ENCODE peak calls at places on chromosome 15, in seven cellular contexts. Z is SK-N-SH, G is HCT116, W is GM12878, O is H1, S is HepG2, Y is K562. U is an unnamed sample.

GRCh38 chr15:31365032-31365654 is 38.5 kb downstream of the KLF13 start:
- DNase-seq in Z (no peak), G (no peak), W (no peak), O (no peak), S (no peak), Y (no peak), U (no peak)

GRCh38 chr15:91989821-91990220 is 136.3 kb downstream of the SLCO3A1 start:
- DNase-seq in Z (no peak), G (no peak), W (no peak), O (no peak), S (no peak), Y (no peak), U (no peak)

GRCh38 chr15:48062476-48062875 is 58.3 kb upstream of the SLC24A5 start:
- DNase-seq in Z (peak), G (no peak), W (no peak), O (no peak), S (no peak), Y (no peak), U (no peak)

GRCh38 chr15:68203956-68204355 is 1.2 kb downstream of the CALML4 start:
- DNase-seq in Z (no peak), G (no peak), W (no peak), O (no peak), S (no peak), Y (no peak), U (no peak)

GRCh38 chr15:77838595-77838994 is 205.9 kb upstream of the LINGO1 start:
- DNase-seq in Z (no peak), G (no peak), W (no peak), O (no peak), S (no peak), Y (no peak), U (no peak)

GRCh38 chr15:61141497-61142125 is 87.5 kb downstream of the RORA start:
- DNase-seq in Z (no peak), G (no peak), W (no peak), O (no peak), S (no peak), Y (no peak), U (no peak)

GRCh38 chr15:63079938-63080626 is 37.5 kb downstream of the TPM1 start:
- DNase-seq in Z (no peak), G (peak), W (no peak), O (no peak), S (peak), Y (no peak), U (no peak)

GRCh38 chr15:69881310-69881660 is 216.4 kb downstream of the TLE3 start:
- DNase-seq in Z (no peak), G (no peak), W (peak), O (no peak), S (no peak), Y (no peak), U (no peak)

GRCh38 chr15:89116404-89116803 is 28.1 kb downstream of the ABHD2 start:
- DNase-seq in Z (no peak), G (no peak), W (no peak), O (no peak), S (no peak), Y (no peak), U (no peak)

GRCh38 chr15:39283531-39283930 is 297.3 kb upstream of the THBS1 start:
- DNase-seq in Z (no peak), G (no peak), W (no peak), O (no peak), S (no peak), Y (no peak), U (no peak)

GRCh38 chr15:33975023-33975565 is 6.8 kb downstream of the CHRM5 start:
- DNase-seq in Z (no peak), G (no peak), W (no peak), O (no peak), S (no peak), Y (no peak), U (no peak)

GRCh38 chr15:89401636-89402252 is 67.1 kb upstream of the POLG start:
- DNase-seq in Z (no peak), G (no peak), W (no peak), O (no peak), S (no peak), Y (no peak), U (no peak)

GRCh38 chr15:74264081-74264501 is 28.0 kb downstream of the CCDC33 start:
- DNase-seq in Z (no peak), G (no peak), W (no peak), O (no peak), S (no peak), Y (no peak), U (no peak)

GRCh38 chr15:74869726-74870407 is 3.3 kb downstream of the SCAMP2 start:
- DNase-seq in Z (peak), G (no peak), W (peak), O (no peak), S (no peak), Y (no peak), U (no peak)

GRCh38 chr15:73127302-73127936 is 75.2 kb downstream of the NEO1 start:
- DNase-seq in Z (peak), G (peak), W (peak), O (no peak), S (peak), Y (peak), U (peak)

GRCh38 chr15:55710286-55710685 is 32.7 kb downstream of the PRTG start:
- DNase-seq in Z (no peak), G (no peak), W (no peak), O (no peak), S (no peak), Y (no peak), U (no peak)

GRCh38 chr15:63198752-63199250 is 9.4 kb downstream of the RAB8B start:
- DNase-seq in Z (no peak), G (no peak), W (no peak), O (no peak), S (no peak), Y (no peak), U (no peak)

GRCh38 chr15:26157081-26157480 is 294.0 kb upstream of the ATP10A start:
- DNase-seq in Z (peak), G (no peak), W (no peak), O (no peak), S (no peak), Y (no peak), U (no peak)

GRCh38 chr15:31324739-31325431 is 1.8 kb upstream of the KLF13 start:
- DNase-seq in Z (no peak), G (no peak), W (no peak), O (no peak), S (no peak), Y (no peak), U (no peak)

GRCh38 chr15:69380100-69380725 is 33.9 kb upstream of the KIF23 start:
- DNase-seq in Z (no peak), G (no peak), W (no peak), O (no peak), S (peak), Y (peak), U (no peak)

GRCh38 chr15:90603893-90604292 is 74.2 kb downstream of the CRTC3 start:
- DNase-seq in Z (no peak), G (no peak), W (no peak), O (no peak), S (no peak), Y (no peak), U (peak)

GRCh38 chr15:85554852-85555521 is 174.6 kb downstream of the AKAP13 start:
- DNase-seq in Z (no peak), G (no peak), W (no peak), O (no peak), S (no peak), Y (no peak), U (no peak)

GRCh38 chr15:89088605-89089315 is 504 bp downstream of the ABHD2 start:
- DNase-seq in Z (no peak), G (no peak), W (no peak), O (no peak), S (no peak), Y (no peak), U (no peak)

GRCh38 chr15:38320181-38320580 is 67.5 kb downstream of the SPRED1 start:
- DNase-seq in Z (no peak), G (no peak), W (no peak), O (no peak), S (no peak), Y (no peak), U (no peak)

GRCh38 chr15:74937226-74937601 is 659 bp downstream of the COX5A start:
- DNase-seq in Z (no peak), G (no peak), W (no peak), O (no peak), S (no peak), Y (no peak), U (no peak)

GRCh38 chr15:60758961-60759729 is 280.2 kb upstream of the ICE2 start:
- DNase-seq in Z (no peak), G (no peak), W (no peak), O (no peak), S (no peak), Y (no peak), U (no peak)

GRCh38 chr15:45630958-45631691 is 3.7 kb upstream of the SQOR start:
- DNase-seq in Z (no peak), G (peak), W (no peak), O (no peak), S (no peak), Y (no peak), U (no peak)

GRCh38 chr15:91148243-91148642 is 48.2 kb downstream of the SV2B start:
- DNase-seq in Z (no peak), G (no peak), W (no peak), O (no peak), S (no peak), Y (no peak), U (no peak)

GRCh38 chr15:71103102-71103676 is 12.1 kb upstream of the THSD4 start:
- DNase-seq in Z (no peak), G (peak), W (peak), O (no peak), S (peak), Y (no peak), U (no peak)

GRCh38 chr15:92653836-92654524 is 1.6 kb downstream of the FAM174B start:
- DNase-seq in Z (peak), G (no peak), W (no peak), O (no peak), S (peak), Y (no peak), U (peak)

GRCh38 chr15:68441045-68441743 is 9.2 kb upstream of the ITGA11 start:
- DNase-seq in Z (no peak), G (no peak), W (no peak), O (no peak), S (no peak), Y (no peak), U (no peak)

GRCh38 chr15:42059661-42060476 is 34.5 kb downstream of the PLA2G4D start:
- DNase-seq in Z (peak), G (no peak), W (no peak), O (no peak), S (peak), Y (peak), U (peak)

GRCh38 chr15:50234764-50235163 is 30.8 kb downstream of the HDC start:
- DNase-seq in Z (no peak), G (no peak), W (no peak), O (no peak), S (no peak), Y (no peak), U (no peak)

GRCh38 chr15:41977757-41978369 is 5.5 kb upstream of the EHD4 start:
- DNase-seq in Z (no peak), G (no peak), W (no peak), O (no peak), S (no peak), Y (no peak), U (no peak)

GRCh38 chr15:52303093-52303772 is 7.6 kb upstream of the MYO5C start:
- DNase-seq in Z (no peak), G (no peak), W (no peak), O (no peak), S (no peak), Y (no peak), U (no peak)

GRCh38 chr15:52309154-52309548 is 13.5 kb upstream of the MYO5C start:
- DNase-seq in Z (no peak), G (no peak), W (peak), O (no peak), S (no peak), Y (no peak), U (no peak)

GRCh38 chr15:52307847-52308246 is 12.2 kb upstream of the MYO5C start:
- DNase-seq in Z (no peak), G (no peak), W (no peak), O (no peak), S (no peak), Y (no peak), U (no peak)

GRCh38 chr15:52308446-52309153 is 13.0 kb upstream of the MYO5C start:
- DNase-seq in Z (no peak), G (no peak), W (no peak), O (no peak), S (no peak), Y (no peak), U (no peak)

DNA sequence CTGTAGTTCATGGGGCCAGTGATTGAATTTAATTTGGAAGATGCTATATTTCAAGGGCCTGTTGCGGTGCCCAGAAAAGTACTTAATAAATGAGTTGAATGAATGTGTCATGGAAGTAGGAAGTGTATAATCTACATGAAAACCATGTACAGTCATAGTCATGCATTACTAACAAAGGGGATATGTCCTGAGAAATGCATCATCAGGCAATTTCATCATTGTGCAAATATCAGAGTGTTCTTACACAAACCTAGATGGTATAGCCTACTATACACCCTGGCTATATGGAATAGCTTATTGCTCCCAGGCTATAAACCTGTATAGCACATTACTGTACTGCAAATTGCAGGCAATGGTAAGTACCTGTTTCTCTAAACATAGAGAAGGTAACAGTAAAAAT is 10.7 kb upstream of the MYO5C start:
- DNase-seq in Z (no peak), G (no peak), W (no peak), O (no peak), S (no peak), Y (no peak), U (no peak)
- TF ChIP-seq JUND in Z (no peak), G (no peak), W (no peak), O (no peak), S (no peak), Y (no peak), U (no peak)

GRCh38 chr15:80580536-80581260 is 114.4 kb upstream of the ABHD17C start:
- DNase-seq in Z (no peak), G (no peak), W (no peak), O (no peak), S (no peak), Y (no peak), U (no peak)
- TF ChIP-seq JUND in Z (no peak), G (no peak), W (no peak), O (no peak), S (no peak), Y (no peak), U (no peak)

GRCh38 chr15:100772478-100773378 is 106.9 kb upstream of the ALDH1A3 start:
- DNase-seq in Z (peak), G (no peak), W (no peak), O (no peak), S (no peak), Y (no peak), U (no peak)
- TF ChIP-seq JUND in Z (no peak), G (no peak), W (no peak), O (no peak), S (no peak), Y (no peak), U (no peak)

GRCh38 chr15:98760975-98761374 is 112.6 kb downstream of the IGF1R start:
- DNase-seq in Z (no peak), G (no peak), W (no peak), O (no peak), S (no peak), Y (no peak), U (no peak)
- TF ChIP-seq JUND in Z (no peak), G (no peak), W (no peak), O (no peak), S (no peak), Y (no peak), U (no peak)

GRCh38 chr15:65931221-65931620 is 61.9 kb downstream of the RAB11A start:
- DNase-seq in Z (no peak), G (no peak), W (no peak), O (no peak), S (no peak), Y (no peak), U (no peak)
- TF ChIP-seq JUND in Z (no peak), G (no peak), W (no peak), O (no peak), S (no peak), Y (no peak), U (no peak)

DNA sequence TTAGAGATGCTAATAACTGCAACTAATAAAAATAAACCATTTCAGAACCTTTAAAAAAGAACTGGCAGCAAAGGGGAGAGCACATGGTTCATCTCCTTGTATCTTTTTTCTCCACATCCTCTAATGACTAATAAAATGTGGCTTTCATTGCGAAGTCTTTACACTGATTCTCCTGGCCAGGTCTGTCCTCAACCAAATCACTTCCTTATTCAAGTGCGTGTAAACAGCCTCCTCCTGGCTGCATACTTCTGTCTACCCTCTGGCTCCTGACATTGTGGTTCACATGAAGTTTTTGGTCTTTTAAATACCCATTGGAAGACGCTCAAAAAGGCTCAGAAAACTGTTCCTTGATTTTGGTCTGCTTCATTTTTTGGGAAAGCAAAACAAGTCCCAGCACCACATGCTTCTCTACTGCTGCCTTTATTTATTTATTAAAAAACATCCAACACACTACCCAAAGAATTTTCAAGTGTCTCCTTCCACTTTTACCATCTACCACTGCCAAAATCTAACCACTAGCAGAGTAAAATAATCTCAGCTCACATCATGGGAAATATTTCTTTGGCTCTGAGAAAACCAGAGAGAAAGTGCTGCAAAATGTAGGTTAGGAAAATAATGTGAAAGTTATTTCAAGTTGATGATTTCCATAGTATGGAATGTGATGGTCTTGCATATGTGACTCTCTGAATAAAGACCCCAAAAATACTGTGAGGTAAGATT is 85.1 kb downstream of the EFL1 start:
- DNase-seq in Z (no peak), G (no peak), W (no peak), O (no peak), S (no peak), Y (no peak), U (no peak)
- TF ChIP-seq JUND in Z (no peak), G (no peak), W (no peak), O (no peak), S (no peak), Y (no peak), U (no peak)

GRCh38 chr15:76342382-76343201 is 6.0 kb downstream of the ISL2 start:
- DNase-seq in Z (peak), G (no peak), W (no peak), O (no peak), S (no peak), Y (no peak), U (no peak)
- TF ChIP-seq JUND in Z (no peak), G (no peak), W (no peak), O (no peak), S (no peak), Y (no peak), U (no peak)

U was measured in T47D.